ENCODE peak calls at places on chromosomes 16 and 17, in four cellular contexts. C is SK-N-SH, S is H1, D is K562. W is an unnamed sample.

GRCh38 chr16:53668869-53669268 is 34.8 kb downstream of the RPGRIP1L start:
- DNase-seq in C (no peak), S (no peak), D (no peak), W (no peak)

GRCh38 chr17:5638596-5638995 is 54.3 kb upstream of the NLRP1 start:
- DNase-seq in C (no peak), S (no peak), D (no peak), W (no peak)

GRCh38 chr16:56634715-56635440 is 2.4 kb downstream of the MT1M start:
- DNase-seq in C (peak; percentile 53), S (no peak), D (no peak), W (no peak)

GRCh38 chr16:82769845-82770244 is 143.1 kb downstream of the CDH13 start:
- DNase-seq in C (no peak), S (no peak), D (no peak), W (no peak)

GRCh38 chr17:63519972-63520882 is 2.9 kb upstream of the KCNH6 start:
- DNase-seq in C (no peak), S (no peak), D (no peak), W (no peak)

GRCh38 chr16:78778724-78779004 is 679.2 kb downstream of the WWOX start:
- DNase-seq in C (no peak), S (no peak), D (no peak), W (no peak)

GRCh38 chr16:26196806-26197205 is 505.0 kb downstream of the HS3ST4 start:
- DNase-seq in C (no peak), S (no peak), D (no peak), W (no peak)

GRCh38 chr16:73152731-73153130 is 104.8 kb upstream of the ZFHX3 start:
- DNase-seq in C (peak; percentile 22), S (peak; percentile 13), D (no peak), W (peak; percentile 57)

GRCh38 chr16:84541999-84542876 is 37.8 kb upstream of the MEAK7 start:
- DNase-seq in C (no peak), S (no peak), D (no peak), W (no peak)

GRCh38 chr17:59840329-59840907 is 52.3 kb downstream of the TUBD1 start:
- DNase-seq in C (no peak), S (no peak), D (no peak), W (peak; percentile 45)

GRCh38 chr17:28953444-28954118 is 2.3 kb upstream of the PHF12 start:
- DNase-seq in C (peak; percentile 61), S (peak; percentile 69), D (peak; percentile 42), W (peak; percentile 93)

GRCh38 chr17:8126306-8127066 is 2.6 kb upstream of the HES7 start:
- DNase-seq in C (peak; percentile 84), S (no peak), D (peak; percentile 66), W (peak; percentile 60)

GRCh38 chr17:8124350-8125195 is 667 bp upstream of the HES7 start:
- DNase-seq in C (no peak), S (no peak), D (no peak), W (no peak)

GRCh38 chr17:8125947-8126305 is 2.0 kb upstream of the HES7 start:
- DNase-seq in C (peak; percentile 82), S (no peak), D (peak; percentile 57), W (peak; percentile 74)

GRCh38 chr17:8125196-8125946 is 1.5 kb upstream of the HES7 start:
- DNase-seq in C (peak; percentile 88), S (no peak), D (peak; percentile 72), W (peak; percentile 86)

GRCh38 chr17:8128125-8128784 is 4.3 kb upstream of the HES7 start:
- DNase-seq in C (no peak), S (no peak), D (no peak), W (no peak)
- TF ChIP-seq TEAD4 in C (no peak), S (no peak), D (no peak), W (no peak)

GRCh38 chr17:31593806-31594205 is 202.3 kb downstream of the RAB11FIP4 start:
- DNase-seq in C (no peak), S (no peak), D (no peak), W (no peak)
- TF ChIP-seq TEAD4 in C (peak; percentile 91), S (no peak), D (no peak), W (no peak)

GRCh38 chr16:2037631-2038358 is 9.8 kb downstream of the NTHL1 start:
- DNase-seq in C (no peak), S (no peak), D (no peak), W (no peak)
- TF ChIP-seq TEAD4 in C (no peak), S (no peak), D (no peak), W (no peak)

DNA sequence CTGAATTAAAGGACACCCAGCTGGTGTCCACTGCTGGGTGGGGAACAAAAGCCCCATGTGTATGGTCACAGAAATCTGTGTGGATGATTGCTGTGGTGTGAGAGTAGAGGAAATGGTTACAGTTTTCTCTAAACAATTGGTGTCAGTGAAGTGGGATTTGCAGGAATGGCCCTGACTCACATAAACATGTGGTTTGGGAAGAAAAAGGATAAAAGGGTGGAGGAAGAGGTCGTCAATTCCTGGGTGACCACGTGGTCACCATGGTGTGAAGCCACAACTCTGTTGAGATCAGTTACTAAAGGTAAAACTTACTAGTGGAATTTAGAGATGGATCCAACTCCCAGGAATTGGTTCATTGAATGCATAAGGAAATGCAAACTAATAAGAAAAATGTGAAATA is 3.6 kb upstream of the TUBG2 start:
- DNase-seq in C (no peak), S (no peak), D (no peak), W (no peak)
- TF ChIP-seq TEAD4 in C (no peak), S (no peak), D (no peak), W (no peak)

DNA sequence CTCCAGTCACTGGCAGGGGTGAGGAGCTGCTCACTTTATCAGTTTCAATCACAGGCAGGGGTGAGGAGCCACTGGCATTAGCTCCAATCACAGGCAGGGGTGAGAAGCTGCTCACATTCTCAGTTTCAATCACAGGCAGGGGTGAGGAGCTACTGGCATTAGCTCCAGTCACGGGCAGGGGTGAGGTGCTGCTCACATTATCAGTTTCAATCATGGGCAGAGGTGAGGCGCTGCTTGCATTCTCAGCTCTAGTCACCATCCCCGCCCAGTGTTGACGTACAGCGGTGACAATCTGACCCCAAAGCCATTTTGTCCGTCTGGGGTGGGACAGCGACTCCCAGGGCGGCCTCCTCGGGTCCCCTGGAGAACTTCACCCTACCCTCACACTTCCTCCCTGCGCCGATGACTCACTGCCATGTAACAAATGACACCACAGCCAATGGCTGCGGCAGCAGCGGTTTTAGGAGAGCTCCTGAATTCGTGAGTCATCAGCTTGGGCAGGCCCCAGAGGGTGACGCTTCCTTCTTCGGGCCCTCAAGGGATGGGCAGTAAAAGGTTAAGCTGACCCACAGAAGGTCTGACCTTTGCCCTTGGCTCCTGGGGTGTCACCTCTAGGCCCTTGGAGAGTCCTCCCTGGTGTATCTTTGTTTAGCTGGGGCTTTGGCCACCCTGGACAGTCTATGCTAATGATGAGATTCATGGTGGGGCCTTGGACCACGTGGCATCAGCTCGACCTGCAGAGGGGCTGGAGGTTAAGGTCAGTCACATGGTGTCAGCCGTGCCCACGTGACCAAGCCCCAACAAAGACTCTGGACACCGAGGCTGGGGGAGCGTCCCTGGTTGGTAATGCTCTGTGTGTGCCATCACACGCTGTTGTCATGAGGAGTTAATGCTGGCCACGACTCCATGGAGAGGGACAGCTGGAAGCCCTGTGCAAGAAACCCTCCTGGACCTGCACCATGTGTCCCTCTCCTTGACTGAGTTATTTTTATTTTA is 171.7 kb downstream of the C16orf95 start:
- DNase-seq in C (no peak), S (no peak), D (peak; percentile 70), W (no peak)
- TF ChIP-seq TEAD4 in C (no peak), S (no peak), D (no peak), W (no peak)

DNA sequence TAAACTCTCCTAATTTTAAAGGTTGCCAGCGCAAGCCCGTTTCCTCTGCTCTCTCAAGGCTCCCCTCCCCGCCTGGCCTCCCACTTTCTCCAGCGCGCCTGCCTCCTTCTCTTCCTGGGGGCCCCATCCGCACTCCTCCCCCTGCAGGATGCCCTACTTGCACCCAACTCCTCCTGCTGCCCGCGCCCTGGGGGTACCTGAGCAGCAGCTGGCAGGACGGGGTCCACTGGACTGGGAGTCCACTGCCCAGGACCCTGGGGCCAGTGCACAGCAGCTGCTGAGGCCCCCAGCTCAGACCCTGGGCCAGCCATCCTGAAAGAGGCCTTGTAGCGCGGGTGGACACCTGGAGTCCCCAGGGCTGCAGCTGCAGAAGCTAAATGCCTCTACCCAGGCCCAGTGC is 1.7 kb upstream of the RAB26 start:
- DNase-seq in C (no peak), S (no peak), D (no peak), W (peak; percentile 11)
- TF ChIP-seq TEAD4 in C (no peak), S (no peak), D (no peak), W (no peak)

GRCh38 chr17:19706791-19707727 is 9.3 kb downstream of the SLC47A2 start:
- DNase-seq in C (no peak), S (no peak), D (no peak), W (no peak)
- TF ChIP-seq TEAD4 in C (no peak), S (no peak), D (no peak), W (no peak)

GRCh38 chr17:58307468-58308172 is 21.0 kb downstream of the TSPOAP1 start:
- DNase-seq in C (peak; percentile 26), S (no peak), D (no peak), W (no peak)

GRCh38 chr17:58309918-58310259 is 18.7 kb downstream of the TSPOAP1 start:
- DNase-seq in C (peak; percentile 27), S (no peak), D (no peak), W (no peak)

GRCh38 chr17:58310511-58311428 is 17.8 kb downstream of the TSPOAP1 start:
- DNase-seq in C (peak; percentile 30), S (no peak), D (no peak), W (no peak)

GRCh38 chr17:58308173-58308984 is 20.2 kb downstream of the TSPOAP1 start:
- DNase-seq in C (peak; percentile 71), S (no peak), D (no peak), W (peak; percentile 75)

GRCh38 chr17:58308985-58309917 is 19.3 kb downstream of the TSPOAP1 start:
- DNase-seq in C (peak; percentile 31), S (no peak), D (no peak), W (no peak)
- TF ChIP-seq TEAD4 in C (no peak), S (no peak), D (no peak), W (no peak)

GRCh38 chr17:80826955-80827645 is 164.5 kb upstream of the CHMP6 start:
- DNase-seq in C (peak; percentile 73), S (no peak), D (no peak), W (no peak)
- TF ChIP-seq TEAD4 in C (no peak), S (no peak), D (no peak), W (no peak)

GRCh38 chr16:50267651-50268050 is 1.3 kb downstream of the ADCY7 start:
- DNase-seq in C (no peak), S (no peak), D (no peak), W (no peak)
- TF ChIP-seq TEAD4 in C (no peak), S (no peak), D (no peak), W (no peak)